ENCODE peak calls at places on chromosomes 2 and 18, in four cellular contexts. B, V, X and N are unnamed samples.
A peak's percentile ranks its signal among the peaks of the same experiment; 100 is the strongest.

GRCh38 chr2:111622859-111623258 is 261.1 kb downstream of the ANAPC1 start:
- DNase-seq in B (peak; percentile 75), V (no peak), X (no peak), N (no peak)

GRCh38 chr2:37149626-37150322 is 7.0 kb downstream of the EIF2AK2 start:
- DNase-seq in B (no peak), V (no peak), X (no peak), N (no peak)

GRCh38 chr2:215966951-215967350 is 46.4 kb downstream of the MREG start:
- DNase-seq in B (peak; percentile 68), V (no peak), X (no peak), N (no peak)

GRCh38 chr2:223998983-223999382 is 40.1 kb downstream of the SERPINE2 start:
- DNase-seq in B (no peak), V (no peak), X (no peak), N (no peak)

GRCh38 chr2:226308981-226309380 is 490.6 kb downstream of the IRS1 start:
- DNase-seq in B (no peak), V (no peak), X (no peak), N (no peak)

GRCh38 chr2:168935810-168936581 is 34.9 kb downstream of the G6PC2 start:
- DNase-seq in B (peak; percentile 69), V (no peak), X (no peak), N (no peak)

GRCh38 chr18:67379991-67380390 is 136.5 kb downstream of the DSEL start:
- DNase-seq in B (no peak), V (no peak), X (no peak), N (no peak)

GRCh38 chr2:212249451-212249850 is 289.2 kb downstream of the ERBB4 start:
- DNase-seq in B (peak; percentile 32), V (no peak), X (no peak), N (no peak)

GRCh38 chr18:43648002-43648401 is 370.7 kb upstream of the SYT4 start:
- DNase-seq in B (no peak), V (no peak), X (no peak), N (no peak)

GRCh38 chr2:196798980-196799379 is 503 bp downstream of the GTF3C3 start:
- DNase-seq in B (peak; percentile 6), V (peak; percentile 1), X (no peak), N (no peak)